ENCODE peak calls at places on chromosomes 5 and 9, in eight cellular contexts. T is heart left ventricle; K is PC-9; J is AG04450; C is HepG2; G is stomach; N is CD8-positive, alpha-beta T cell; V is heart right ventricle. S is an unnamed sample.

GRCh38 chr5:121982089-121982488 is 20.3 kb downstream of the SRFBP1 start:
- DNase-seq in T (no peak), K (no peak), J (no peak), C (no peak), G (no peak), N (no peak), V (no peak), S (no peak)

GRCh38 chr5:143673676-143674468 is 138.1 kb upstream of the HMHB1 start:
- DNase-seq in T (no peak), K (no peak), J (no peak), C (peak), G (peak), N (no peak), V (no peak), S (no peak)

GRCh38 chr5:96177303-96177869 is 215.7 kb upstream of the ELL2 start:
- DNase-seq in T (no peak), K (peak), J (peak), C (peak), G (no peak), N (no peak), V (no peak), S (no peak)

GRCh38 chr9:112119225-112120045 is 55.7 kb downstream of the SUSD1 start:
- DNase-seq in T (no peak), K (peak), J (no peak), C (peak), G (peak), N (no peak), V (no peak), S (peak)

GRCh38 chr5:158423623-158424200 is 564.8 kb upstream of the CLINT1 start:
- DNase-seq in T (no peak), K (no peak), J (no peak), C (no peak), G (no peak), N (no peak), V (no peak), S (no peak)

GRCh38 chr5:162128117-162128516 is 60.5 kb downstream of the GABRG2 start:
- DNase-seq in T (no peak), K (no peak), J (no peak), C (no peak), G (no peak), N (no peak), V (no peak), S (no peak)

GRCh38 chr5:13994606-13995336 is 50.3 kb upstream of the DNAH5 start:
- DNase-seq in T (no peak), K (no peak), J (peak), C (no peak), G (no peak), N (no peak), V (no peak), S (no peak)

GRCh38 chr5:39780341-39780740 is 355.6 kb upstream of the DAB2 start:
- DNase-seq in T (no peak), K (no peak), J (no peak), C (no peak), G (no peak), N (no peak), V (no peak), S (no peak)

GRCh38 chr5:87754009-87754757 is 341.5 kb upstream of the CCNH start:
- DNase-seq in T (no peak), K (no peak), J (no peak), C (no peak), G (no peak), N (no peak), V (no peak), S (no peak)

GRCh38 chr5:161399996-161400562 is 146.4 kb downstream of the GABRB2 start:
- DNase-seq in T (no peak), K (no peak), J (no peak), C (no peak), G (no peak), N (no peak), V (no peak), S (no peak)

GRCh38 chr5:3201941-3202340 is 393.7 kb upstream of the IRX1 start:
- DNase-seq in T (no peak), K (no peak), J (no peak), C (no peak), G (no peak), N (no peak), V (no peak), S (no peak)

GRCh38 chr5:137506296-137506695 is 7.2 kb upstream of the SPOCK1 start:
- DNase-seq in T (no peak), K (no peak), J (no peak), C (no peak), G (no peak), N (no peak), V (no peak), S (no peak)

GRCh38 chr5:134526483-134527155 is 1.1 kb downstream of the JADE2 start:
- DNase-seq in T (peak), K (peak), J (no peak), C (peak), G (peak), N (peak), V (peak), S (peak)

GRCh38 chr5:149154629-149155028 is 13.3 kb downstream of the ABLIM3 start:
- DNase-seq in T (no peak), K (no peak), J (no peak), C (no peak), G (no peak), N (no peak), V (no peak), S (no peak)

GRCh38 chr9:110255417-110256141 is 728 bp downstream of the TXN start:
- DNase-seq in T (peak), K (peak), J (no peak), C (peak), G (peak), N (peak), V (peak), S (peak)

GRCh38 chr5:167057665-167058064 is 1233.8 kb upstream of the WWC1 start:
- DNase-seq in T (no peak), K (no peak), J (no peak), C (no peak), G (no peak), N (no peak), V (no peak), S (no peak)

GRCh38 chr5:41918105-41918504 is 7.0 kb upstream of the FBXO4 start:
- DNase-seq in T (no peak), K (no peak), J (no peak), C (no peak), G (no peak), N (no peak), V (no peak), S (no peak)

GRCh38 chr9:138053321-138053868 is 175.8 kb downstream of the CACNA1B start:
- DNase-seq in T (no peak), K (no peak), J (no peak), C (no peak), G (peak), N (no peak), V (no peak), S (no peak)

GRCh38 chr5:62720036-62720441 is 141.4 kb downstream of the LRRC70 start:
- DNase-seq in T (no peak), K (peak), J (peak), C (peak), G (peak), N (no peak), V (no peak), S (peak)

GRCh38 chr9:98992885-98993569 is 49.3 kb downstream of the COL15A1 start:
- DNase-seq in T (peak), K (no peak), J (no peak), C (no peak), G (no peak), N (no peak), V (no peak), S (no peak)

GRCh38 chr9:75282047-75282446 is 193.7 kb downstream of the OSTF1 start:
- DNase-seq in T (no peak), K (no peak), J (no peak), C (no peak), G (no peak), N (no peak), V (no peak), S (no peak)

GRCh38 chr5:107486489-107486888 is 184.2 kb downstream of the EFNA5 start:
- DNase-seq in T (no peak), K (no peak), J (no peak), C (no peak), G (no peak), N (peak), V (no peak), S (no peak)

GRCh38 chr9:124776613-124776951 is 351 bp upstream of the OLFML2A start:
- DNase-seq in T (no peak), K (no peak), J (no peak), C (no peak), G (no peak), N (no peak), V (no peak), S (no peak)
- H3K4me3 ChIP-seq in T (peak), K (peak), J (peak), C (peak), G (peak), N (no peak), V (peak), S (peak)

DNA sequence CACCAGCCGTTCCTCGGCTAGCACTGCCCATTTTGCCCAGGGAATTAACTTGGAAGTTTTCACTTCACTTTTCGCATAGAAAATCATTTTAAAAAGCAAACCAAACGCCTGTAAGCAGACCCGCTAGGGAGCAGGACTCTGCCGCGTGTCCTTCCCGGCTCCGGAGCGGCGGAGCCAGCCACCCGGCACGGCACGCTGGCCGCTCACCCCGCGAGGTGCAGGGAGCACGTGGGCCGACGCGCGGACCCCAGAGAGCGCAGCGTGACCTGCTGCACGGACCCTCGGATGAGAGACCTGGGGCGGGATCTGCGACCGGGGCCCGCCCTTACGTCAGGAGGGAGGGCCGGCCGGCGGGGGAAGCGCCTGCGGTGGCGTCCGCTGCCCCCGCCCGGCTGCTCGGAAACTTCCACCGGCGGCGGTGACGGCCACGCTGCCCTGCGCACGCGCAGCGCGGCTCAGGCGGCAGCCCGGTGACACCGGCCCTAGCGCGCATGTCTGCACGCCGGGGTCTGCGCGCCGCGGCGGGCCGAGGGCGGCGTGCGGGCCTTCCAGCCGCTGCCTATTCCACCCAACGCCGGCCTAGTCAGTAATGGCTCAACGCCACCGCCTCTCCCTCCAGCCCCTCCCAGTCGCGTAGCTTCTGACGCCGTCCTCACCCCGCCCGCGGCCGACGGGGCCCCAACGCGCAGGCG is 504 bp upstream of the TENT4A start:
- DNase-seq in T (peak), K (peak), J (peak), C (peak), G (peak), N (peak), V (peak), S (peak)
- TF ChIP-seq CTCF in T (no peak), K (peak), J (no peak), C (peak), G (no peak), N (no peak), V (no peak), S (no peak)

GRCh38 chr5:68406767-68407232 is 191.2 kb downstream of the PIK3R1 start:
- DNase-seq in T (no peak), K (peak), J (no peak), C (no peak), G (peak), N (no peak), V (no peak), S (no peak)
- H3K27ac ChIP-seq in T (no peak), K (no peak), J (no peak), C (no peak), G (no peak), N (no peak), V (no peak), S (no peak)

DNA sequence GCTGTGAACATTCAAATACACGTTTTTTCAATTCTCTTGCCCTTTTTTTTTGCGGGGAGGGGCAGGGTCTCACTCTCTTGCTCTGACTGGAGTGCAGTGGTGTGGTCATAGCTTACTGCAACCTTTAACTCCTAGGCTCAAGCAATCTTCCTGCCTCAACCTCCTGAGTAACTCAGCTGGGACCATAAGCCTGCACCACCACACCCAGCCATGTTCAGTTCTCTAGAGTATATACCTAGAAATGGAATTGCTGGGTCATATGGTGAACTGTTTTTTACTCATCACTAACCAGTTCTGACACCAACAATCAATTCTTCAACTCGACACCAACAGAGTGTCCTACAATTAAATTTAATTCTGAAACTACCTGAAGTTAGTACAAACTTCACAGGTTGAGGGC is 85.5 kb upstream of the ZNF169 start:
- DNase-seq in T (no peak), K (no peak), J (no peak), C (no peak), G (no peak), N (no peak), V (no peak), S (no peak)
- H3K4me3 ChIP-seq in T (no peak), K (no peak), J (no peak), C (no peak), G (no peak), N (no peak), V (no peak), S (no peak)

GRCh38 chr5:32562841-32563240 is 22.5 kb upstream of the SUB1 start:
- DNase-seq in T (no peak), K (no peak), J (no peak), C (no peak), G (no peak), N (no peak), V (no peak), S (no peak)
- TF ChIP-seq CTCF in T (no peak), K (no peak), J (no peak), C (no peak), G (no peak), N (no peak), V (no peak), S (no peak)

DNA sequence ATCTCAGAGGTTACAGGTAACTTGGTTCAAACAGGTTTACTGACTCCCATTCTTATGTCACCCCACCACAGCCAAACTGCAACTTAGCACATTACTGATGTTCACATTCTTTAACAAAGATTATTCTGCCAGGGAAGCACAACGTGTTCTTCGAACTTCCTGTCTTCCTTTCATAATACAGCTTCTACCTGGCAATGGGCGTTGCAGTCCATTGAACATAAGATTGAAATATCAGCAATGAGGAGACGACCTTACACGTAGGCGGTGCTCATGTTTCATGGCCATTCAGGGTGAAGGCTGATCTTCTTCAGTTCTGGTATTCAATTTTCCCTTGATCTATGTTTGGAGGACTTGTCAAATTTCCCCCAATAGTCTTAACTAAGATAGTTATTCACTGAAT is 104.5 kb downstream of the ADAMTS16 start:
- DNase-seq in T (no peak), K (no peak), J (no peak), C (no peak), G (no peak), N (no peak), V (no peak), S (no peak)
- H3K27ac ChIP-seq in T (no peak), K (no peak), J (no peak), C (no peak), G (no peak), N (no peak), V (no peak), S (no peak)

S was measured in lung.